ENCODE peak calls at places on chromosomes 2 and 18, in nine cellular contexts. E is effector memory CD8-positive, alpha-beta T cell; R is activated T-cell treated with anti-CD3 and anti-CD28 coated beads, Interleukin-2, amount 50 U/mL, for 4 hours; K is natural killer cell; C is A549; V is foreskin keratinocyte; M is heart left ventricle; A is right cardiac atrium; G is upper lobe of left lung. F is an unnamed sample.

GRCh38 chr2:32061973-32062861 is 1.1 kb upstream of the SPAST start:
- ATAC-seq in E (no peak), R (no peak), K (no peak), C (no peak), V (no peak), M (peak; percentile 19), A (peak; percentile 15), G (peak; percentile 60), F (no peak)

GRCh38 chr2:85797959-85798358 is 44.2 kb downstream of the ATOH8 start:
- ATAC-seq in E (no peak), R (no peak), K (no peak), C (no peak), V (no peak), M (peak; percentile 60), A (peak; percentile 43), G (no peak), F (no peak)

GRCh38 chr2:100603414-100603813 is 40.6 kb downstream of the PDCL3 start:
- ATAC-seq in E (no peak), R (no peak), K (no peak), C (no peak), V (no peak), M (no peak), A (no peak), G (no peak), F (no peak)

GRCh38 chr2:221308507-221309054 is 263.5 kb downstream of the EPHA4 start:
- ATAC-seq in E (no peak), R (no peak), K (no peak), C (no peak), V (no peak), M (no peak), A (no peak), G (no peak), F (no peak)

GRCh38 chr2:219404291-219404910 is 13.8 kb upstream of the DES start:
- ATAC-seq in E (no peak), R (no peak), K (no peak), C (no peak), V (no peak), M (peak; percentile 62), A (peak; percentile 56), G (no peak), F (no peak)

GRCh38 chr18:32049393-32050161 is 31.0 kb downstream of the RNF125 start:
- ATAC-seq in E (peak; percentile 78), R (peak; percentile 57), K (peak; percentile 66), C (no peak), V (peak; percentile 56), M (peak; percentile 64), A (peak; percentile 55), G (peak; percentile 61), F (peak; percentile 64)

GRCh38 chr2:239466755-239467271 is 66.0 kb upstream of the HDAC4 start:
- ATAC-seq in E (no peak), R (no peak), K (no peak), C (no peak), V (no peak), M (no peak), A (no peak), G (no peak), F (no peak)

GRCh38 chr2:100194951-100195350 is 52.6 kb upstream of the AFF3 start:
- ATAC-seq in E (no peak), R (no peak), K (no peak), C (no peak), V (no peak), M (no peak), A (no peak), G (peak; percentile 78), F (no peak)

GRCh38 chr2:99448556-99448955 is 41.3 kb downstream of the REV1 start:
- ATAC-seq in E (no peak), R (no peak), K (no peak), C (no peak), V (peak; percentile 98), M (no peak), A (no peak), G (no peak), F (no peak)

GRCh38 chr2:173523497-173523896 is 168.8 kb downstream of the CDCA7 start:
- ATAC-seq in E (no peak), R (no peak), K (no peak), C (no peak), V (no peak), M (peak; percentile 83), A (peak; percentile 36), G (no peak), F (no peak)

GRCh38 chr18:74116628-74117554 is 30.7 kb downstream of the FBXO15 start:
- ATAC-seq in E (no peak), R (no peak), K (no peak), C (no peak), V (peak; percentile 81), M (peak; percentile 36), A (no peak), G (peak; percentile 72), F (no peak)

GRCh38 chr2:170086117-170086688 is 91.7 kb upstream of the MYO3B start:
- ATAC-seq in E (no peak), R (no peak), K (no peak), C (no peak), V (no peak), M (peak; percentile 28), A (peak; percentile 18), G (no peak), F (no peak)

GRCh38 chr2:166424841-166425240 is 49.1 kb upstream of the SCN9A start:
- ATAC-seq in E (no peak), R (no peak), K (no peak), C (peak; percentile 19), V (no peak), M (no peak), A (no peak), G (no peak), F (no peak)

GRCh38 chr18:50074404-50074803 is 120.5 kb downstream of the MYO5B start:
- ATAC-seq in E (no peak), R (no peak), K (no peak), C (no peak), V (no peak), M (no peak), A (no peak), G (no peak), F (no peak)

GRCh38 chr2:105291981-105292380 is 37.6 kb downstream of the TGFBRAP1 start:
- ATAC-seq in E (no peak), R (no peak), K (no peak), C (no peak), V (no peak), M (no peak), A (no peak), G (no peak), F (no peak)

GRCh38 chr18:67783215-67783946 is 266.9 kb upstream of the DSEL start:
- ATAC-seq in E (no peak), R (peak; percentile 78), K (no peak), C (no peak), V (peak; percentile 100), M (no peak), A (no peak), G (no peak), F (peak; percentile 89)

GRCh38 chr2:25250331-25251031 is 82.1 kb upstream of the POMC start:
- ATAC-seq in E (no peak), R (peak; percentile 22), K (no peak), C (no peak), V (no peak), M (no peak), A (no peak), G (no peak), F (no peak)

GRCh38 chr2:8193146-8193545 is 488.7 kb upstream of the ID2 start:
- ATAC-seq in E (no peak), R (no peak), K (no peak), C (no peak), V (no peak), M (no peak), A (no peak), G (no peak), F (no peak)

GRCh38 chr18:3716116-3716660 is 266.2 kb downstream of the TGIF1 start:
- ATAC-seq in E (no peak), R (no peak), K (no peak), C (no peak), V (no peak), M (no peak), A (no peak), G (no peak), F (no peak)

GRCh38 chr2:75464348-75464946 is 96.3 kb downstream of the EVA1A start:
- ATAC-seq in E (no peak), R (no peak), K (no peak), C (peak; percentile 78), V (peak; percentile 71), M (peak; percentile 37), A (no peak), G (peak; percentile 64), F (no peak)

GRCh38 chr2:227509824-227510619 is 38.1 kb downstream of the AGFG1 start:
- ATAC-seq in E (no peak), R (peak; percentile 35), K (no peak), C (peak; percentile 27), V (peak; percentile 94), M (no peak), A (no peak), G (no peak), F (peak; percentile 59)

F was measured in activated T-helper 17 cell treated with anti-CD3 and anti-CD28 coated beads, Interleukin-2, amount 50 U/mL, for 72 hours.